ENCODE peak calls at places on chromosomes 6 and 20, in ten cellular contexts. O is mesenchymal stem cell, X is fibroblast of lung, Z is IMR-90, M is GM23248, G is mammary epithelial cell, W is OCI-LY7, A is K562, D is hepatocyte, R is H1. V is an unnamed sample.
A peak's percentile ranks its signal among the peaks of the same experiment; 100 is the strongest.

GRCh38 chr6:121959501-121959900 is 440.0 kb upstream of the HSF2 start:
- DNase-seq in O (no peak), X (no peak), Z (no peak), M (no peak), G (no peak), W (no peak), A (no peak), D (no peak), R (no peak), V (no peak)

GRCh38 chr6:41039060-41039998 is at the start of gene UNC5CL:
- DNase-seq in O (peak; percentile 23), X (no peak), Z (no peak), M (peak; percentile 54), G (peak; percentile 57), W (peak; percentile 67), A (peak; percentile 82), D (peak; percentile 83), R (peak; percentile 84), V (peak; percentile 43)

GRCh38 chr20:50346372-50347347 is 156.0 kb downstream of the CEBPB start:
- DNase-seq in O (peak; percentile 87), X (peak; percentile 82), Z (peak; percentile 92), M (peak; percentile 90), G (peak; percentile 66), W (no peak), A (no peak), D (peak; percentile 68), R (no peak), V (peak; percentile 62)

GRCh38 chr20:235891-236290 is 8.8 kb downstream of the DEFB129 start:
- DNase-seq in O (no peak), X (peak; percentile 3), Z (no peak), M (peak; percentile 22), G (peak; percentile 69), W (no peak), A (no peak), D (peak; percentile 12), R (no peak), V (no peak)

GRCh38 chr6:112839525-112839961 is 492.4 kb downstream of the RFPL4B start:
- DNase-seq in O (peak; percentile 82), X (peak; percentile 91), Z (peak; percentile 88), M (peak; percentile 88), G (peak; percentile 42), W (no peak), A (no peak), D (peak; percentile 9), R (no peak), V (no peak)

GRCh38 chr6:99151634-99152344 is 197.7 kb downstream of the FAXC start:
- DNase-seq in O (peak; percentile 10), X (peak; percentile 23), Z (peak; percentile 28), M (peak; percentile 45), G (peak; percentile 38), W (peak; percentile 45), A (peak; percentile 47), D (peak; percentile 66), R (peak; percentile 89), V (no peak)

GRCh38 chr6:35485402-35485877 is 11.4 kb downstream of the TEAD3 start:
- DNase-seq in O (peak; percentile 59), X (peak; percentile 65), Z (no peak), M (peak; percentile 37), G (peak; percentile 74), W (no peak), A (peak; percentile 70), D (peak; percentile 60), R (peak; percentile 79), V (peak; percentile 91)

GRCh38 chr20:20593447-20594170 is 118.8 kb downstream of the RALGAPA2 start:
- DNase-seq in O (peak; percentile 75), X (peak; percentile 48), Z (peak; percentile 65), M (peak; percentile 81), G (peak; percentile 25), W (peak; percentile 37), A (peak; percentile 8), D (peak; percentile 73), R (peak; percentile 61), V (no peak)

GRCh38 chr6:150813993-150814359 is 51.5 kb upstream of the MTHFD1L start:
- DNase-seq in O (no peak), X (peak; percentile 68), Z (peak; percentile 43), M (peak; percentile 60), G (peak; percentile 90), W (no peak), A (no peak), D (peak; percentile 13), R (no peak), V (peak; percentile 42)

GRCh38 chr6:66865771-66866170 is 1158.7 kb upstream of the EYS start:
- DNase-seq in O (no peak), X (peak; percentile 48), Z (no peak), M (no peak), G (peak; percentile 5), W (no peak), A (no peak), D (no peak), R (no peak), V (no peak)

GRCh38 chr6:17565399-17565798 is 34.7 kb upstream of the FAM8A1 start:
- DNase-seq in O (no peak), X (no peak), Z (no peak), M (no peak), G (no peak), W (peak; percentile 22), A (no peak), D (no peak), R (no peak), V (no peak)

GRCh38 chr6:94367316-94367715 is 948.0 kb upstream of the EPHA7 start:
- DNase-seq in O (no peak), X (no peak), Z (no peak), M (no peak), G (no peak), W (no peak), A (no peak), D (no peak), R (no peak), V (no peak)

GRCh38 chr6:113317870-113318269 is 539.3 kb upstream of the MARCKS start:
- DNase-seq in O (no peak), X (peak; percentile 6), Z (no peak), M (no peak), G (no peak), W (no peak), A (no peak), D (no peak), R (no peak), V (no peak)

GRCh38 chr6:91715171-91715805 is 1128.4 kb upstream of the MAP3K7 start:
- DNase-seq in O (no peak), X (no peak), Z (no peak), M (no peak), G (no peak), W (no peak), A (no peak), D (no peak), R (no peak), V (no peak)

DNA sequence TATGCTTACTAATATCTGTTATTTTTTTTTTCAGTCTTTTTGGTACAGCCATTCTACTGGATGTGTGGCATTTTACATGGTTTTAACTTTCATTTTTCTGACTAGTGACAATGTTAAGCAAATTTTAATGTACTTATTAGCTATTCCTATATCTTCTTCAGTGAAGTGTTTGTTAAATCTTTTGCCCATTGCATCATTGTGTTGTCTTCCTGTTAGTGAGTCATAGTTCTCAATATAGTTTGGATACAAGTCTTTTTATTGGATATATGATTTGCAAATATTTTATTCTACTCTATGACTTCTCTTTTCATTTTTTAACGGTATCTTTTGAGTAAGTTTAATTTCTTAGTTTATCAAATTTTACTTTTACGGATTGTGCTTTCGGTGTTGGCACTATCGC is 519.4 kb downstream of the CDKAL1 start:
- DNase-seq in O (peak; percentile 36), X (peak; percentile 20), Z (peak; percentile 37), M (peak; percentile 26), G (peak; percentile 9), W (no peak), A (no peak), D (no peak), R (no peak), V (no peak)
- H3K4me3 ChIP-seq in O (no peak overlapping the region), X (no peak overlapping the region), Z (no peak overlapping the region), M (no peak overlapping the region), G (no peak overlapping the region), W (no peak overlapping the region), A (no peak overlapping the region), D (no peak overlapping the region), R (no peak overlapping the region), V (no peak overlapping the region)

DNA sequence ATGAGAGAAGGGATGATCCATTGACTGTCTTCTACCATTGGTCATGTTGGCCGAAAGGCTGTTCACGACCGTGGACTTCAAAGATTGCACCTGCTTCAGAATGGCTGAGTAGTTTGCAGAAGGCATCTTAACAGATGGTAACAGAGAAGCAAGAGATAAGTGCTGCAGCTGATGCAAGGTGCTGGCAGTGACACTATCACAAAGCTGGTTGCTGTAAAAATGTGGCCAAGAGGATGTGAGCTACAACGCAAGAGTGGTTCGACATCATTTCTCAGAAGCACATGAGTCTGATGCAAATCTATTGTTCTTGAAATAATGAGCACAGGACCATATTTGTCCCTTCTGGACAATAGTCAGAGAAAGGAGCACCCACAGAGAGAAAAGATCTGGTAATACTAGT is 27.0 kb upstream of the ANKEF1 start:
- DNase-seq in O (no peak), X (no peak), Z (no peak), M (no peak), G (no peak), W (no peak), A (no peak), D (no peak), R (no peak), V (no peak)
- H2AFZ ChIP-seq in O (no peak overlapping the region), X (no peak overlapping the region), Z (no peak overlapping the region), M (no peak overlapping the region), G (no peak overlapping the region), W (no peak overlapping the region), A (no peak overlapping the region), D (no peak overlapping the region), R (peak overlapping the region; percentile 13), V (no peak overlapping the region)

GRCh38 chr20:62683136-62683535 is 25.5 kb upstream of the NTSR1 start:
- DNase-seq in O (no peak), X (no peak), Z (no peak), M (no peak), G (no peak), W (no peak), A (no peak), D (no peak), R (no peak), V (no peak)
- H3K4me1 ChIP-seq in O (peaks cover 7% of the 10 kb centered on the region), X (no peaks in the 10 kb centered on the region), Z (no peaks in the 10 kb centered on the region), M (no peaks in the 10 kb centered on the region), G (peaks cover 8% of the 10 kb centered on the region), W (no peaks in the 10 kb centered on the region), A (peaks cover 15% of the 10 kb centered on the region), D (no peaks in the 10 kb centered on the region), R (no peaks in the 10 kb centered on the region), V (peaks cover 2% of the 10 kb centered on the region)

GRCh38 chr20:51526105-51526470 is 16.4 kb downstream of the NFATC2 start:
- DNase-seq in O (no peak), X (no peak), Z (no peak), M (no peak), G (no peak), W (no peak), A (no peak), D (no peak), R (no peak), V (no peak)
- H3K4me3 ChIP-seq in O (no peak overlapping the region), X (no peak overlapping the region), Z (no peak overlapping the region), M (no peak overlapping the region), G (no peak overlapping the region), W (peak overlapping the region; percentile 56), A (no peak overlapping the region), D (no peak overlapping the region), R (no peak overlapping the region), V (no peak overlapping the region)

GRCh38 chr6:130620338-130620781 is 206.8 kb upstream of the SMLR1 start:
- DNase-seq in O (no peak), X (peak; percentile 62), Z (no peak), M (peak; percentile 52), G (peak; percentile 24), W (no peak), A (no peak), D (no peak), R (no peak), V (no peak)
- H2AFZ ChIP-seq in O (no peak overlapping the region), X (no peak overlapping the region), Z (no peak overlapping the region), M (no peak overlapping the region), G (no peak overlapping the region), W (no peak overlapping the region), A (no peak overlapping the region), D (no peak overlapping the region), R (no peak overlapping the region), V (no peak overlapping the region)

GRCh38 chr20:41991412-41991811 is 373.2 kb upstream of the CHD6 start:
- DNase-seq in O (no peak), X (no peak), Z (no peak), M (no peak), G (no peak), W (no peak), A (no peak), D (no peak), R (no peak), V (no peak)
- H3K4me1 ChIP-seq in O (no peaks in the 10 kb centered on the region), X (no peaks in the 10 kb centered on the region), Z (no peaks in the 10 kb centered on the region), M (no peaks in the 10 kb centered on the region), G (no peaks in the 10 kb centered on the region), W (no peaks in the 10 kb centered on the region), A (no peaks in the 10 kb centered on the region), D (no peaks in the 10 kb centered on the region), R (no peaks in the 10 kb centered on the region), V (no peaks in the 10 kb centered on the region)

V was measured in PC-9.